ENCODE peak calls at places on chromosomes 3 and 15, in nine cellular contexts. T, M, L, U, S, Z, W, O and C are unnamed samples.

GRCh38 chr3:39808467-39809180 is 785 bp upstream of the MYRIP start:
- DNase-seq in T (peak), M (peak), L (no peak), U (no peak), S (no peak), Z (no peak), W (no peak), O (no peak), C (peak)

GRCh38 chr15:92654662-92655061 is 913 bp downstream of the FAM174B start:
- DNase-seq in T (no peak), M (no peak), L (no peak), U (no peak), S (no peak), Z (no peak), W (no peak), O (no peak), C (no peak)

GRCh38 chr3:167450675-167451074 is 23.2 kb downstream of the SERPINI2 start:
- DNase-seq in T (no peak), M (no peak), L (no peak), U (no peak), S (no peak), Z (no peak), W (no peak), O (no peak), C (no peak)

GRCh38 chr3:17412950-17413530 is 329.4 kb downstream of the TBC1D5 start:
- DNase-seq in T (no peak), M (peak), L (no peak), U (no peak), S (no peak), Z (peak), W (peak), O (no peak), C (peak)

GRCh38 chr3:110623571-110623970 is 448.0 kb upstream of the NECTIN3 start:
- DNase-seq in T (no peak), M (no peak), L (no peak), U (no peak), S (no peak), Z (no peak), W (peak), O (no peak), C (no peak)

GRCh38 chr15:101353240-101353639 is 58.2 kb upstream of the SNRPA1 start:
- DNase-seq in T (no peak), M (no peak), L (no peak), U (no peak), S (no peak), Z (no peak), W (no peak), O (no peak), C (no peak)

GRCh38 chr3:53776494-53777101 is 69.6 kb downstream of the CHDH start:
- DNase-seq in T (no peak), M (no peak), L (no peak), U (no peak), S (no peak), Z (no peak), W (no peak), O (no peak), C (no peak)

GRCh38 chr3:69422751-69423150 is 36.9 kb upstream of the FRMD4B start:
- DNase-seq in T (no peak), M (no peak), L (no peak), U (no peak), S (no peak), Z (no peak), W (peak), O (no peak), C (no peak)

GRCh38 chr3:67884345-67884744 is 229.9 kb upstream of the SUCLG2 start:
- DNase-seq in T (no peak), M (no peak), L (no peak), U (no peak), S (no peak), Z (no peak), W (no peak), O (no peak), C (no peak)

GRCh38 chr3:72821170-72821781 is 27.0 kb downstream of the SHQ1 start:
- DNase-seq in T (no peak), M (no peak), L (no peak), U (no peak), S (no peak), Z (no peak), W (peak), O (no peak), C (no peak)